ENCODE peak calls at places on chromosomes 4 and X, in six cellular contexts. One of them, this sample, is unnamed.

GRCh38 chrX:64894454-64895038 is 81.7 kb downstream of the ZC4H2 start:
- DNase-seq in HepG2: peak
- DNase-seq in transverse colon: peak
- DNase-seq in heart left ventricle: no peak
- DNase-seq in spleen: no peak
- DNase-seq in testis: peak
- DNase-seq in this sample: no peak

GRCh38 chrX:40279762-40280161 is 182.0 kb upstream of the BCOR start:
- DNase-seq in HepG2: no peak
- DNase-seq in transverse colon: no peak
- DNase-seq in heart left ventricle: no peak
- DNase-seq in spleen: no peak
- DNase-seq in testis: no peak
- DNase-seq in this sample: no peak

GRCh38 chr4:26992657-26993361 is 132.2 kb downstream of the STIM2 start:
- DNase-seq in HepG2: no peak
- DNase-seq in transverse colon: no peak
- DNase-seq in heart left ventricle: peak
- DNase-seq in spleen: no peak
- DNase-seq in testis: peak
- DNase-seq in this sample: no peak

GRCh38 chr4:108172780-108173598 is 4.3 kb upstream of the LEF1 start:
- DNase-seq in HepG2: peak
- DNase-seq in transverse colon: peak
- DNase-seq in heart left ventricle: peak
- DNase-seq in spleen: peak
- DNase-seq in testis: peak
- DNase-seq in this sample: no peak

GRCh38 chrX:13520441-13520840 is 49.0 kb upstream of the EGFL6 start:
- DNase-seq in HepG2: no peak
- DNase-seq in transverse colon: no peak
- DNase-seq in heart left ventricle: no peak
- DNase-seq in spleen: no peak
- DNase-seq in testis: no peak
- DNase-seq in this sample: no peak

GRCh38 chr4:12724520-12724919 is 759.6 kb downstream of the RAB28 start:
- DNase-seq in HepG2: peak
- DNase-seq in transverse colon: no peak
- DNase-seq in heart left ventricle: no peak
- DNase-seq in spleen: no peak
- DNase-seq in testis: no peak
- DNase-seq in this sample: no peak

GRCh38 chr4:14865804-14866203 is 136.5 kb upstream of the CPEB2 start:
- DNase-seq in HepG2: no peak
- DNase-seq in transverse colon: no peak
- DNase-seq in heart left ventricle: no peak
- DNase-seq in spleen: no peak
- DNase-seq in testis: no peak
- DNase-seq in this sample: no peak

GRCh38 chr4:180827193-180827592 is 1416.0 kb upstream of the TENM3 start:
- DNase-seq in HepG2: peak
- DNase-seq in transverse colon: no peak
- DNase-seq in heart left ventricle: no peak
- DNase-seq in spleen: no peak
- DNase-seq in testis: peak
- DNase-seq in this sample: no peak

GRCh38 chr4:124468360-124468759 is 244.2 kb downstream of the ANKRD50 start:
- DNase-seq in HepG2: no peak
- DNase-seq in transverse colon: no peak
- DNase-seq in heart left ventricle: no peak
- DNase-seq in spleen: no peak
- DNase-seq in testis: no peak
- DNase-seq in this sample: no peak

GRCh38 chrX:132001127-132001526 is 22.0 kb upstream of the STK26 start:
- DNase-seq in HepG2: no peak
- DNase-seq in transverse colon: no peak
- DNase-seq in heart left ventricle: no peak
- DNase-seq in spleen: no peak
- DNase-seq in testis: no peak
- DNase-seq in this sample: no peak

GRCh38 chrX:42289492-42290385 is 366.4 kb upstream of the CASK start:
- DNase-seq in HepG2: no peak
- DNase-seq in transverse colon: no peak
- DNase-seq in heart left ventricle: no peak
- DNase-seq in spleen: no peak
- DNase-seq in testis: no peak
- DNase-seq in this sample: no peak
- H3K4me3 ChIP-seq in HepG2: no peak
- H3K4me3 ChIP-seq in transverse colon: no peak
- H3K4me3 ChIP-seq in heart left ventricle: no peak
- H3K4me3 ChIP-seq in spleen: no peak
- H3K4me3 ChIP-seq in testis: no peak
- H3K4me3 ChIP-seq in this sample: no peak

GRCh38 chrX:70908541-70908940 is at the start of gene TEX11:
- DNase-seq in HepG2: peak
- DNase-seq in transverse colon: no peak
- DNase-seq in heart left ventricle: no peak
- DNase-seq in spleen: no peak
- DNase-seq in testis: peak
- DNase-seq in this sample: no peak
- TF ChIP-seq CTCF in HepG2: peak
- TF ChIP-seq CTCF in transverse colon: no peak
- TF ChIP-seq CTCF in heart left ventricle: no peak
- TF ChIP-seq CTCF in spleen: no peak
- TF ChIP-seq CTCF in testis: no peak
- TF ChIP-seq CTCF in this sample: no peak

GRCh38 chr4:6783111-6783981 is 819 bp downstream of the KIAA0232 start:
- DNase-seq in HepG2: peak
- DNase-seq in transverse colon: peak
- DNase-seq in heart left ventricle: peak
- DNase-seq in spleen: peak
- DNase-seq in testis: peak
- DNase-seq in this sample: peak

GRCh38 chr4:6781113-6781512 is 1.4 kb upstream of the KIAA0232 start:
- DNase-seq in HepG2: no peak
- DNase-seq in transverse colon: peak
- DNase-seq in heart left ventricle: peak
- DNase-seq in spleen: no peak
- DNase-seq in testis: peak
- DNase-seq in this sample: no peak

GRCh38 chr4:6782846-6783110 is 251 bp downstream of the KIAA0232 start:
- DNase-seq in HepG2: no peak
- DNase-seq in transverse colon: no peak
- DNase-seq in heart left ventricle: no peak
- DNase-seq in spleen: no peak
- DNase-seq in testis: no peak
- DNase-seq in this sample: no peak

GRCh38 chr4:6781561-6781960 is 966 bp upstream of the KIAA0232 start:
- DNase-seq in HepG2: no peak
- DNase-seq in transverse colon: no peak
- DNase-seq in heart left ventricle: no peak
- DNase-seq in spleen: no peak
- DNase-seq in testis: no peak
- DNase-seq in this sample: no peak

GRCh38 chr4:6782147-6782845 is at the start of gene KIAA0232:
- DNase-seq in HepG2: peak
- DNase-seq in transverse colon: peak
- DNase-seq in heart left ventricle: peak
- DNase-seq in spleen: peak
- DNase-seq in testis: peak
- DNase-seq in this sample: peak
- TF ChIP-seq POLR2A in HepG2: no peak
- TF ChIP-seq POLR2A in transverse colon: peak
- TF ChIP-seq POLR2A in heart left ventricle: peak
- TF ChIP-seq POLR2A in spleen: peak
- TF ChIP-seq POLR2A in testis: no peak
- TF ChIP-seq POLR2A in this sample: no peak

GRCh38 chrX:107119281-107119680 is 659 bp upstream of the RBM41 start:
- DNase-seq in HepG2: no peak
- DNase-seq in transverse colon: no peak
- DNase-seq in heart left ventricle: no peak
- DNase-seq in spleen: no peak
- DNase-seq in testis: no peak
- DNase-seq in this sample: no peak
- H3K4me3 ChIP-seq in HepG2: peak
- H3K4me3 ChIP-seq in transverse colon: no peak
- H3K4me3 ChIP-seq in heart left ventricle: peak
- H3K4me3 ChIP-seq in spleen: peak
- H3K4me3 ChIP-seq in testis: no peak
- H3K4me3 ChIP-seq in this sample: no peak

This sample was measured in lower leg skin.